ENCODE peak calls at places on chromosomes 4 and X, in nine cellular contexts. T, C, K, I, Q, N, H, M and V are unnamed samples.
A peak's percentile ranks its signal among the peaks of the same experiment; 100 is the strongest.

GRCh38 chrX:10526442-10526841 is 93.9 kb downstream of the MID1 start:
- DNase-seq in C (no peak), M (no peak), H (no peak), I (no peak), N (no peak), Q (no peak), K (no peak), T (no peak), V (no peak)

GRCh38 chrX:110175146-110175545 is 142.7 kb downstream of the AMMECR1 start:
- DNase-seq in Q (no peak), H (no peak), I (no peak), K (no peak), C (no peak), M (no peak), N (no peak), T (no peak), V (no peak)

GRCh38 chrX:109822861-109823260 is 89.8 kb upstream of the ACSL4 start:
- DNase-seq in C (no peak), N (no peak), T (no peak), M (no peak), H (no peak), I (peak; percentile 23), K (no peak), Q (no peak), V (no peak)

GRCh38 chr4:87209696-87210095 is 10.7 kb downstream of the KLHL8 start:
- DNase-seq in Q (no peak), N (no peak), H (peak; percentile 69), T (peak; percentile 66), C (peak; percentile 19), M (no peak), I (no peak), K (no peak), V (no peak)

GRCh38 chr4:76611611-76612010 is 176.6 kb downstream of the SHROOM3 start:
- DNase-seq in K (no peak), N (no peak), T (no peak), C (no peak), Q (peak; percentile 50), H (no peak), I (no peak), M (peak; percentile 20), V (no peak)

GRCh38 chrX:132413459-132413858 is 75.4 kb downstream of the MBNL3 start:
- DNase-seq in T (no peak), Q (peak; percentile 25), H (no peak), I (no peak), N (no peak), C (no peak), M (peak; percentile 3), K (no peak), V (no peak)

GRCh38 chr4:152010680-152011079 is 249.9 kb upstream of the GATB start:
- DNase-seq in Q (no peak), T (no peak), C (no peak), N (no peak), I (no peak), H (no peak), K (no peak), M (no peak), V (no peak)

GRCh38 chr4:75598390-75598789 is 31.9 kb downstream of the CDKL2 start:
- DNase-seq in H (no peak), T (no peak), I (peak; percentile 4), C (no peak), Q (peak; percentile 92), K (no peak), N (no peak), M (no peak), V (no peak)

GRCh38 chr4:42953316-42953715 is 60.8 kb downstream of the GRXCR1 start:
- DNase-seq in M (no peak), I (no peak), H (no peak), N (no peak), C (no peak), Q (no peak), T (no peak), K (no peak), V (no peak)

GRCh38 chr4:106978046-106978774 is 57.9 kb downstream of the DKK2 start:
- DNase-seq in Q (no peak), I (no peak), H (no peak), T (no peak), C (no peak), N (no peak), M (no peak), K (no peak), V (no peak)

GRCh38 chrX:110852180-110852579 is 56.6 kb upstream of the CHRDL1 start:
- DNase-seq in M (peak; percentile 19), H (no peak), K (peak; percentile 3), T (no peak), N (peak; percentile 27), I (no peak), Q (no peak), C (no peak), V (peak; percentile 37)

GRCh38 chr4:173707658-173708415 is 177.8 kb upstream of the HAND2 start:
- DNase-seq in K (no peak), N (no peak), M (no peak), C (no peak), Q (no peak), I (no peak), H (no peak), T (no peak), V (no peak)

GRCh38 chr4:1720163-1720983 is 750 bp downstream of the TMEM129 start:
- DNase-seq in C (peak; percentile 47), K (no peak), T (peak; percentile 71), H (no peak), Q (no peak), M (no peak), N (no peak), I (no peak), V (no peak)

GRCh38 chrX:8084023-8084422 is 87.0 kb downstream of the VCX2 start:
- DNase-seq in H (no peak), C (no peak), T (no peak), K (no peak), M (no peak), N (no peak), I (peak; percentile 70), Q (peak; percentile 0), V (no peak)

GRCh38 chrX:50629774-50630173 is 159.1 kb upstream of the DGKK start:
- DNase-seq in M (no peak), N (no peak), C (no peak), K (no peak), I (no peak), Q (no peak), T (no peak), H (no peak), V (no peak)